ENCODE peak calls at places on chromosome 22, in eight cellular contexts. O is Caco-2, V is IMR-90, B is tibial artery, D is lower lobe of right lung, I is transverse colon, F is PC-9, S is ascending aorta. E is an unnamed sample. For H3K36me3, the result is how much of the 10 kb centered on the place peaks cover.

GRCh38 chr22:41367680-41368542 is 13.8 kb upstream of the TEF start:
- DNase-seq in F (peak), B (peak), S (no peak), I (peak), D (peak), O (peak), V (peak), E (peak)

GRCh38 chr22:36083056-36083455 is 54.4 kb upstream of the RBFOX2 start:
- DNase-seq in O (no peak), S (no peak), I (no peak), V (no peak), D (no peak), B (no peak), F (no peak), E (no peak)

GRCh38 chr22:19577422-19577966 is 53.3 kb upstream of the CLDN5 start:
- DNase-seq in F (no peak), V (no peak), D (no peak), I (no peak), B (no peak), S (no peak), O (no peak), E (no peak)

GRCh38 chr22:49951001-49951677 is 9.4 kb upstream of the PIM3 start:
- DNase-seq in O (peak), B (no peak), I (peak), V (peak), F (peak), D (peak), S (no peak), E (peak)

GRCh38 chr22:39471421-39472141 is 14.8 kb downstream of the MGAT3 start:
- DNase-seq in V (peak), S (no peak), O (peak), D (no peak), B (no peak), F (peak), I (peak), E (no peak)

GRCh38 chr22:41567452-41567768 is 6.6 kb downstream of the CSDC2 start:
- DNase-seq in D (no peak), S (no peak), V (no peak), I (no peak), B (no peak), O (no peak), F (no peak), E (no peak)

GRCh38 chr22:25643232-25644000 is 78.9 kb downstream of the GRK3 start:
- DNase-seq in D (no peak), I (no peak), B (no peak), O (no peak), F (no peak), V (no peak), S (no peak), E (no peak)

GRCh38 chr22:42814215-42814614 is 42.9 kb downstream of the ARFGAP3 start:
- DNase-seq in B (no peak), D (no peak), O (no peak), V (no peak), F (no peak), I (no peak), S (no peak), E (no peak)

GRCh38 chr22:43955883-43956286 is 643 bp downstream of the SAMM50 start:
- DNase-seq in B (no peak), S (no peak), D (no peak), F (no peak), I (no peak), O (no peak), V (no peak), E (no peak)

GRCh38 chr22:24703101-24703500 is 71.4 kb downstream of the PIWIL3 start:
- DNase-seq in D (no peak), O (no peak), B (no peak), S (no peak), V (peak), I (peak), F (no peak), E (no peak)

GRCh38 chr22:29587938-29588699 is 7.2 kb upstream of the NIPSNAP1 start:
- DNase-seq in B (no peak), D (no peak), S (no peak), O (no peak), F (no peak), I (no peak), V (peak), E (no peak)

GRCh38 chr22:38697055-38697980 is 3.4 kb downstream of the JOSD1 start:
- DNase-seq in B (no peak), V (peak), D (no peak), I (no peak), O (peak), S (no peak), F (peak), E (no peak)

GRCh38 chr22:41171996-41172395 is 33.1 kb upstream of the L3MBTL2 start:
- DNase-seq in V (no peak), S (no peak), D (no peak), I (no peak), O (no peak), B (no peak), F (no peak), E (no peak)

GRCh38 chr22:49968831-49969661 is 8.5 kb downstream of the PIM3 start:
- DNase-seq in F (no peak), B (peak), D (peak), I (no peak), O (no peak), S (peak), V (no peak), E (peak)

GRCh38 chr22:31537019-31537535 is 40.7 kb downstream of the SFI1 start:
- DNase-seq in B (no peak), D (no peak), I (no peak), F (no peak), O (no peak), S (no peak), V (no peak), E (no peak)

GRCh38 chr22:31647516-31647915 is 14.5 kb downstream of the PISD start:
- DNase-seq in D (no peak), O (no peak), V (peak), S (no peak), F (no peak), I (no peak), B (no peak), E (no peak)

GRCh38 chr22:20663941-20664593 is 109.8 kb upstream of the SERPIND1 start:
- DNase-seq in S (no peak), V (no peak), O (no peak), F (no peak), I (no peak), D (no peak), B (no peak), E (no peak)

GRCh38 chr22:36352775-36353507 is 34.8 kb downstream of the MYH9 start:
- DNase-seq in D (peak), V (peak), B (peak), S (no peak), O (no peak), F (no peak), I (no peak), E (peak)

GRCh38 chr22:22397292-22397870 is 111.2 kb downstream of the ZNF280B start:
- DNase-seq in F (peak), B (peak), I (no peak), D (no peak), V (no peak), S (no peak), O (peak), E (no peak)

GRCh38 chr22:36435516-36436415 is 45.7 kb downstream of the TXN2 start:
- DNase-seq in O (peak), S (no peak), B (no peak), F (peak), I (peak), D (peak), V (no peak), E (peak)

GRCh38 chr22:45831394-45831793 is 145.6 kb downstream of the WNT7B start:
- DNase-seq in O (no peak), I (no peak), F (no peak), S (no peak), B (no peak), D (no peak), V (peak), E (no peak)

GRCh38 chr22:45828836-45829235 is 148.1 kb downstream of the WNT7B start:
- DNase-seq in O (no peak), S (no peak), V (peak), I (no peak), F (no peak), B (no peak), D (no peak), E (no peak)

GRCh38 chr22:45832959-45833580 is 143.9 kb downstream of the WNT7B start:
- DNase-seq in B (no peak), F (no peak), I (no peak), V (no peak), S (no peak), O (no peak), D (no peak), E (no peak)

GRCh38 chr22:45832180-45832579 is 144.8 kb downstream of the WNT7B start:
- DNase-seq in D (no peak), B (no peak), I (no peak), V (no peak), O (no peak), S (no peak), F (no peak), E (no peak)

GRCh38 chr22:45830531-45831245 is 146.3 kb downstream of the WNT7B start:
- DNase-seq in V (peak), B (no peak), I (no peak), D (no peak), S (no peak), O (no peak), F (no peak), E (no peak)
- H3K4me3 ChIP-seq in V (no peak), B (no peak), I (no peak), D (no peak), S (no peak), O (no peak), F (no peak), E (no peak)

GRCh38 chr22:48868554-48868953 is 959.1 kb downstream of the BRD1 start:
- DNase-seq in B (no peak), F (no peak), S (no peak), O (no peak), I (no peak), V (no peak), D (no peak), E (no peak)

GRCh38 chr22:48866906-48867597 is 960.6 kb downstream of the BRD1 start:
- DNase-seq in O (no peak), V (no peak), F (no peak), I (no peak), B (no peak), D (peak), S (no peak), E (no peak)

GRCh38 chr22:48867891-48868290 is 959.8 kb downstream of the BRD1 start:
- DNase-seq in S (no peak), D (peak), O (no peak), F (no peak), I (no peak), V (no peak), B (no peak), E (no peak)

GRCh38 chr22:48863965-48864538 is 963.6 kb downstream of the BRD1 start:
- DNase-seq in B (no peak), I (no peak), D (no peak), S (no peak), V (no peak), O (no peak), F (no peak), E (no peak)

DNA sequence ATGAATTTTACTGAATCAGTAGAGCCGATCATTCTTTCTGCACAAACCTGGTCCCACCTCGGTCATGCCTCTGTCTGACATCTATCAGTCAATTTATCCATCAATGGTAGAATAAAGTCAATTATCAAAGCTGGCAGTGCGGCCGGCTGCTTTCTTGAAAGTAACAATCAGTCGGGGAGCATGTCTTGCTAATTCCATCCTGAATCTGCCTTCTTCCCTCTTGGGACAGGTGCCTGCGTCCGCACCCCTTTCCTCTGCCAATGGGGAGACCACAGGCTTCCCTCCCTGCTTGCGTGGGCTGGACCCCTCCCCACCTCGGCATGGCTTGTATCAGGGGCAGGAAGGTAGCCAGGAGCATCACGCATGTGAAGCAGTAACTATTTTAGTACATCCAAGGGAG is 962.9 kb downstream of the BRD1 start:
- DNase-seq in S (no peak), V (no peak), I (no peak), B (no peak), D (peak), F (no peak), O (no peak), E (no peak)
- TF ChIP-seq CTCF in S (no peak), V (no peak), I (no peak), B (no peak), D (no peak), F (no peak), O (no peak), E (no peak)

GRCh38 chr22:23681026-23681809 is 9.6 kb upstream of the RGL4 start:
- DNase-seq in V (no peak), S (no peak), I (no peak), O (no peak), B (no peak), D (no peak), F (no peak), E (no peak)
- H3K36me3 ChIP-seq in V (under half), S (under half), I (under half), O (under half), B (under half), D (under half), F (under half), E (under half)

DNA sequence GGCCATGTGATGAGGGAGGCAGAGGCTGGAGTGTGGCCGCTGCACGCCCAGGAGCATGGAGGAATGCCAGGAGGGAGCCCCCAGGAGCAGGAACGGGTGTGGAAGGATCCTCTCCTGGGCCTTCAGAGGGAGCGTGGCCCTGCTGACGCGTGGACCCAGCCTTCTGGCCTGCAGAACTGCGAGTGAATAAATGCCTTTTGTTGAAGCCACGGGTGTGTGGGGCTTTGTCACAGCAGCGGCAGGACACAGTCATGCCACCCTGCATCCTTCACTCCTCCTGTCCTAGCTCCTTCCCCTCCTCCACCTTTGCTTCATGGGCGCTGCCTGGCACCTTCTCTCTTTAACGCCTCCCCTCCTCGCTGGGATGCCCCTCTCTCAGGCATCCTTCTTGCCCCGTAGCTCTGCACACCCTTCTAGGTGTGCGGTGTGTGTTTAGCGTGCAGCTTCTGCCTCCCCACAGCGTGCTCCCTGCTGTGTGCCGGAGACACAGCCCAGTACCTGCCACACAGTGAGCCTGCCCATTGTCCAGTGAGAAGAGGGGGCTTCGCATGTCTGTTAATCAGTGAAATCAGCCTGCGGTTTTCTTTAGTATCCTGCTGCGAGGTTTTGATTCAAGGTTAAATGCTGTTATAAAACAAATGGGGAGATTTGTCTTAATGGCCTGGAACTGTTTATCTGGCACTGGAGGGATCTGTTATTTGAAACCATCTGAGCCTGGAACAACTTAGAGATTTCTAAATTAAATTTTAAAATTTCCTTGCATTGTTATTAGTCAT is 459.6 kb downstream of the TBC1D22A start:
- DNase-seq in B (no peak), V (no peak), S (no peak), O (no peak), D (no peak), I (no peak), F (no peak), E (no peak)
- H3K4me3 ChIP-seq in B (no peak), V (no peak), S (no peak), O (no peak), D (no peak), I (no peak), F (no peak), E (no peak)

DNA sequence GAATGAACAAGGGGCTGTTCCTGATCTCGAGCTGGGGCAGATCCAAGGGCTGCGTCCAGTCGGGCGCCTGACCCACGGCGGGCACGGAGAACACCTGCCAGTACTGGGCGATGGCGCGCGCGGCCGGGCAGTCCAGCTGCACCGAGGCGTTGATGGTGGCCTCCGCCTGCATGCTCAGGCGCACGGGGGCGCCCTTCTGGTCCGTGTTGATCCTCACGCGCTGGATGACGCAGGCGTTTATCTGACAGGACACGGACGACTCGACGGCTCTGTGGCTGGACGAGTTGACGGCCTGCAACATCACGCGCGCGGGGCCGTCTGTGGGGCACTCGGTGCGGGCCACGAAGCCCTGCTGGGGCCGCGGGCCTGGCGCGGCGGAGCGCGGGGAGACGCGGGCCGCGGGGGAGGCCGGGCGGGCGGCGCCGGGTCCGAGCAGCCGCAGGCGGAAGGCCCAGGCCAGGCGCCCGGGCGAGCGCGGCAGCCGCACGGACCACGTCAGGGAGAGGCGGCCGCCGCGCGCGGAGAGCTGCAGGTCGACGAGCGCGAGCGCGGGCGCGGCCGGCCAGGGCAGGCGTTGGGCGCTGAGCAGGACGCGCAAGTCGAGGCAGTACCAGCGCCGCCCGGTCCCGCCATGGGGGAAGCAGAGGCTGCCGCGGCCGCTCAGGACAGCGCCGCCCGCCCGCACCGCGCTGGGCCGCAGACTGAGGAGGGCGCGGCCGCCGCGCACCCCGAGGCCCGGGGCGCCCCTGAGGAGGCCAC is 515 bp downstream of the PKDREJ start:
- DNase-seq in O (no peak), F (no peak), B (peak), I (peak), S (no peak), V (peak), D (peak), E (peak)
- TF ChIP-seq CTCF in O (no peak), F (no peak), B (no peak), I (peak), S (peak), V (peak), D (peak), E (no peak)